ENCODE peak calls at places on chromosomes 16 and 17, in four cellular contexts. N, U, A and G are unnamed samples.
A peak's percentile ranks its signal among the peaks of the same experiment; 100 is the strongest.

GRCh38 chr17:56141046-56141839 is 12.0 kb upstream of the ANKFN1 start:
- DNase-seq in N (no peak), U (no peak), A (peak; percentile 45), G (peak; percentile 12)

GRCh38 chr17:43591750-43592562 is 45.8 kb upstream of the ETV4 start:
- DNase-seq in N (peak; percentile 86), U (peak; percentile 73), A (peak; percentile 92), G (peak; percentile 93)

GRCh38 chr17:73667184-73667959 is 23.1 kb upstream of the SDK2 start:
- DNase-seq in N (no peak), U (no peak), A (no peak), G (no peak)

GRCh38 chr17:55717898-55718735 is 4.5 kb downstream of the TMEM100 start:
- DNase-seq in N (peak; percentile 84), U (peak; percentile 88), A (peak; percentile 68), G (peak; percentile 83)

GRCh38 chr17:43791589-43791988 is 11.4 kb downstream of the CFAP97D1 start:
- DNase-seq in N (peak; percentile 90), U (no peak), A (peak; percentile 49), G (peak; percentile 69)

GRCh38 chr16:74724820-74725549 is 24.3 kb upstream of the MLKL start:
- DNase-seq in N (no peak), U (no peak), A (peak; percentile 82), G (peak; percentile 85)

GRCh38 chr17:57713140-57713539 is 32.0 kb downstream of the CCDC182 start:
- DNase-seq in N (no peak), U (no peak), A (no peak), G (no peak)

GRCh38 chr16:50310308-50311133 is 44.2 kb downstream of the ADCY7 start:
- DNase-seq in N (no peak), U (peak; percentile 3), A (no peak), G (no peak)

GRCh38 chr17:74328487-74328886 is 2.5 kb downstream of the KIF19 start:
- DNase-seq in N (no peak), U (no peak), A (no peak), G (no peak)

GRCh38 chr17:5581655-5582054 is 2.7 kb downstream of the NLRP1 start:
- DNase-seq in N (no peak), U (no peak), A (no peak), G (no peak)

GRCh38 chr16:57863434-57864160 is 61.3 kb upstream of the KIFC3 start:
- DNase-seq in N (peak; percentile 96), U (peak; percentile 81), A (peak; percentile 79), G (peak; percentile 79)

GRCh38 chr17:66583112-66583748 is 251.7 kb upstream of the CACNG5 start:
- DNase-seq in N (no peak), U (no peak), A (no peak), G (no peak)

GRCh38 chr17:52134641-52135040 is 23.9 kb downstream of the CA10 start:
- DNase-seq in N (no peak), U (no peak), A (no peak), G (no peak)

GRCh38 chr17:56912105-56912999 is 1.5 kb downstream of the TRIM25 start:
- DNase-seq in N (no peak), U (no peak), A (no peak), G (no peak)

GRCh38 chr16:2692948-2693651 is 10.8 kb downstream of the KCTD5 start:
- DNase-seq in N (peak; percentile 45), U (no peak), A (peak; percentile 52), G (peak; percentile 75)

GRCh38 chr17:6924121-6924676 is 71.7 kb upstream of the ALOX12 start:
- DNase-seq in N (no peak), U (no peak), A (no peak), G (peak; percentile 18)

GRCh38 chr17:19513897-19514488 is 19.7 kb upstream of the SLC47A1 start:
- DNase-seq in N (peak; percentile 91), U (peak; percentile 82), A (peak; percentile 60), G (peak; percentile 48)

GRCh38 chr16:54422569-54422978 is 136.0 kb upstream of the IRX3 start:
- DNase-seq in N (no peak), U (no peak), A (no peak), G (no peak)

GRCh38 chr16:11327277-11328171 is 17.7 kb upstream of the RMI2 start:
- DNase-seq in N (peak; percentile 78), U (no peak), A (no peak), G (no peak)

GRCh38 chr16:89155184-89155679 is 16.3 kb upstream of the CDH15 start:
- DNase-seq in N (no peak), U (peak; percentile 67), A (peak; percentile 80), G (peak; percentile 60)

GRCh38 chr17:75003957-75004355 is 8.5 kb upstream of the MRPL58 start:
- DNase-seq in N (no peak), U (no peak), A (no peak), G (no peak)

GRCh38 chr16:81277681-81278080 is 37.1 kb upstream of the GAN start:
- DNase-seq in N (no peak), U (peak; percentile 71), A (no peak), G (no peak)

GRCh38 chr17:70127221-70127873 is 42.0 kb upstream of the KCNJ2 start:
- DNase-seq in N (peak; percentile 29), U (no peak), A (no peak), G (no peak)

GRCh38 chr16:66964049-66964448 is 3.0 kb downstream of the CES3 start:
- DNase-seq in N (no peak), U (no peak), A (no peak), G (no peak)

GRCh38 chr16:82832861-82833260 is 206.1 kb downstream of the CDH13 start:
- DNase-seq in N (no peak), U (no peak), A (peak; percentile 90), G (peak; percentile 79)

GRCh38 chr16:81360135-81360534 is 45.4 kb downstream of the GAN start:
- DNase-seq in N (no peak), U (no peak), A (no peak), G (no peak)

GRCh38 chr17:67245694-67246397 is 850 bp upstream of the HELZ start:
- DNase-seq in N (peak; percentile 89), U (peak; percentile 74), A (no peak), G (no peak)

GRCh38 chr17:28252436-28252835 is 66.6 kb upstream of the TMEM97 start:
- DNase-seq in N (no peak), U (no peak), A (peak; percentile 62), G (peak; percentile 39)

GRCh38 chr17:62671553-62671952 is 44.1 kb downstream of the MRC2 start:
- DNase-seq in N (no peak), U (no peak), A (no peak), G (no peak)

GRCh38 chr16:75486666-75487313 is 8.5 kb downstream of the CHST6 start:
- DNase-seq in N (no peak), U (no peak), A (no peak), G (no peak)

GRCh38 chr16:85984947-85985451 is 86.0 kb downstream of the IRF8 start:
- DNase-seq in N (no peak), U (peak; percentile 36), A (no peak), G (no peak)

GRCh38 chr17:3474212-3474611 is 1.6 kb upstream of the ASPA start:
- DNase-seq in N (no peak), U (peak; percentile 53), A (no peak), G (no peak)

GRCh38 chr17:68204736-68205135 is 43.1 kb upstream of the AMZ2 start:
- DNase-seq in N (no peak), U (peak; percentile 36), A (no peak), G (no peak)

DNA sequence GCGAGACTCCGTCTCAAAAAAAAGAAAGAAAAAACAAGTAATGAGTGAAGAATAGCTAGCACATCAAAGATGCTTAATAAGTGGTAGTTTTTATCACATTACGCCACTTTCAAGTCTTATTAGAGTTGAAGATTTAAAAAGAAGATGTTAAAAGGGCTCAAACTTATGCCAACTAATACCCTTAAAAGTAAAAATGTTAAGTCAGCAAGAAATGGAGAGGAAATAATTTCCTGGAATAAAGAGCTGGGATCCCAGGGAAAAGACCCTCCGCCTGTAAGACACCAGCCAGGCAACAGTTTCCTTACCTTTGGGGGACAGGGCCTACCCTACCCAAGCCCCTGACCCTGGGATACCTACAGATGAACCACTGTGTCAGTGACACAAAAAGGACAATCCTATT is 3.6 kb downstream of the XPO6 start:
- DNase-seq in N (no peak), U (no peak), A (no peak), G (no peak)
- H3K4me2 ChIP-seq in N (no peak overlapping the region), U (no peak overlapping the region), A (peak overlapping the region; percentile 1), G (peak overlapping the region; percentile 68)

DNA sequence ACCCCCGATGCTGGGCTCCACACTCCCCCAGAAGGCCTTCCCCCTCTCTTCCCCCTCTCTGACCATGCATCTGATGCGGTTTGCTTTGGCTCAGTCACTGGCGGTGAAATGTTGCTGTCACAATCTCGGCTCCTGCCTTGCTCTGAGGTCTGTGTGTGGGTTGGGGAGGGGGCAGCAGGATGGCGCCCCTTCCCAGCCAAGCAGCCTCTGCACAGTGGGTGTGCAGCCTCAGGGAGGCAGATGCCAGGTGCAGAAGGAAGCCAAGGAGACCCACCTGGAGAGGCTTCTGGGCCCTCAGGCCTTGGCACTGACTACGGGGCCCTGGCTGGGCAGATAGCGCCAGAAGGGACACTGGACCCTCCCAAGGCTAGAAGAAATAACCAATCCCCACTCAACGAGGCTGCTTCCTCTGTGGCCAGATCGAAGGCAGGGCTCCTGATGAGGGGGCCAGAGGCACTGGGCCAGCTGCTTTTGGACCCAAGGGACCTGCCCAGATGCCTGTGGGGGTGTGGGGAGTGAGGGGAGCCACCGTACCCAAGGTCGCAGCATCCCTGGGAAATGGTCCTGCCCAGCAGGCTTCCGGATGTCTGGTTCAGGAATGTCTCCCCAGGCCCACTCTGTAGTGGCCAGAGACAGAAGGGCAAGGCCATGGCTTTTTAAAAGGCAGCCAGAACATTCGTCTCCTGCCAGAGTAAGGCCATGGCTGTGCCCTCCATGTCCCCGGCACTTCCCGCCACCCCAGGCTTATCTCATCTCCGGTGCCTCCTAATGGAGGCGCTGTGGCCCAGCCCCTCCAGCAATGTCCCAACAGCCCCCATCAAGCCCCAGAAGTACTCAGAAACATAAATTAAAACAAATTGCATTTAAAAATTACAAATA is 43.4 kb upstream of the SLC38A10 start:
- DNase-seq in N (no peak), U (peak; percentile 35), A (no peak), G (peak; percentile 36)
- H3K4me2 ChIP-seq in N (no peak overlapping the region), U (peak overlapping the region; percentile 92), A (no peak overlapping the region), G (no peak overlapping the region)

GRCh38 chr17:17419621-17420020 is 57.2 kb upstream of the MED9 start:
- DNase-seq in N (no peak), U (no peak), A (no peak), G (no peak)
- H3K4me2 ChIP-seq in N (no peak overlapping the region), U (no peak overlapping the region), A (no peak overlapping the region), G (no peak overlapping the region)

GRCh38 chr16:1531638-1531910 is 1.9 kb upstream of the TMEM204 start:
- DNase-seq in N (no peak), U (no peak), A (no peak), G (no peak)

GRCh38 chr16:1532081-1532760 is 1.2 kb upstream of the TMEM204 start:
- DNase-seq in N (no peak), U (no peak), A (no peak), G (no peak)

GRCh38 chr16:1530883-1531637 is 2.4 kb upstream of the TMEM204 start:
- DNase-seq in N (no peak), U (peak; percentile 69), A (peak; percentile 43), G (peak; percentile 44)

GRCh38 chr16:1528921-1529537 is 4.4 kb upstream of the TMEM204 start:
- DNase-seq in N (no peak), U (no peak), A (no peak), G (no peak)

DNA sequence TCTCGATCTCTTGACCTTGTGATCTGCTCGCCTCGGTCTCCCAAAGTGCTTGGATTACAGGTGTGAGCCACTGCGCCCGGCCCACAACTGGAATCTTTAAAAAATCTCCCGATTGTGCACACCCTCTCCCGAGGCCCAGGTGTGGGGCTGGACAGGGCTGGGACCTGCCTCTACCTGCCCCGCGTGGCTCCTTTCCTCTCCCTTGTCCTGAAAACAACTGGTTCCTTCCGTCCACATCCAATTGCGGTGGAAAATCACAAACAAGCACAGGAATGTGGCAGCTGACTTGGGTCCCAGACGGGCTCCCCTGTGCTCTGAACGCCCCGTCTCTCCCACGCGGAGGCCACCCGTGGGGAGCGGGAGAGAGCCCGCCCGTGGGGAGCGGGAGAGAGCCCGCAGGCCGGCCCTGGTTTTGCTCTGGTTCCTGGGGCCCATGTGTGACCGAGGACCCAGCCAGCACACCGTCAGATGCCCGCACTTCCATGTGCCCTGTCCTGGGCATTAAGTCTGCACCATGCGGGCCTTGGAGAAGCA is 3.0 kb upstream of the TMEM204 start:
- DNase-seq in N (no peak), U (no peak), A (no peak), G (no peak)
- H3K4me2 ChIP-seq in N (no peak overlapping the region), U (peak overlapping the region; percentile 71), A (no peak overlapping the region), G (peak overlapping the region; percentile 7)